ENCODE peak calls at places on chromosomes 13 and 19, in five cellular contexts. C is suprapubic skin, V is ovary, S is stomach, L is GM12892. Z is an unnamed sample.

GRCh38 chr19:11418518-11419506 is at the start of gene RGL3:
- DNase-seq in C (no peak), V (no peak), S (peak), L (no peak), Z (peak)

GRCh38 chr13:110713981-110714797 is 689 bp downstream of the ING1 start:
- DNase-seq in C (no peak), V (peak), S (peak), L (peak), Z (peak)

GRCh38 chr19:4971424-4971793 is 2.5 kb downstream of the KDM4B start:
- DNase-seq in C (no peak), V (peak), S (peak), L (no peak), Z (no peak)

GRCh38 chr13:113045214-113046007 is 60.2 kb upstream of the F7 start:
- DNase-seq in C (no peak), V (no peak), S (no peak), L (no peak), Z (no peak)

GRCh38 chr13:67298297-67298696 is 68.2 kb upstream of the PCDH9 start:
- DNase-seq in C (no peak), V (no peak), S (no peak), L (no peak), Z (no peak)

GRCh38 chr13:67630640-67631039 is 400.5 kb upstream of the PCDH9 start:
- DNase-seq in C (no peak), V (no peak), S (no peak), L (no peak), Z (no peak)

GRCh38 chr13:110559429-110559943 is 2.0 kb downstream of the RAB20 start:
- DNase-seq in C (no peak), V (peak), S (peak), L (no peak), Z (no peak)

GRCh38 chr13:26601669-26602068 is 44.2 kb downstream of the WASF3 start:
- DNase-seq in C (no peak), V (no peak), S (no peak), L (no peak), Z (no peak)

GRCh38 chr13:79359064-79359463 is 47.0 kb downstream of the RBM26 start:
- DNase-seq in C (no peak), V (no peak), S (no peak), L (no peak), Z (no peak)

GRCh38 chr19:40908981-40909380 is 26.9 kb upstream of the CYP2A7 start:
- DNase-seq in C (no peak), V (no peak), S (no peak), L (no peak), Z (no peak)

GRCh38 chr13:60572003-60572792 is 175.2 kb downstream of the TDRD3 start:
- DNase-seq in C (no peak), V (no peak), S (no peak), L (no peak), Z (peak)

GRCh38 chr13:21638319-21639282 is 32.3 kb upstream of the FGF9 start:
- DNase-seq in C (no peak), V (no peak), S (no peak), L (no peak), Z (no peak)

GRCh38 chr13:19685445-19685844 is 52.0 kb downstream of the MPHOSPH8 start:
- DNase-seq in C (no peak), V (no peak), S (no peak), L (no peak), Z (no peak)

GRCh38 chr19:12965017-12965811 is 4.2 kb upstream of the DAND5 start:
- DNase-seq in C (no peak), V (peak), S (peak), L (peak), Z (peak)

GRCh38 chr19:4086336-4086953 is 19.7 kb upstream of the ZBTB7A start:
- DNase-seq in C (no peak), V (no peak), S (peak), L (no peak), Z (no peak)

GRCh38 chr19:20078696-20079095 is 896 bp downstream of the ZNF90 start:
- DNase-seq in C (no peak), V (peak), S (no peak), L (no peak), Z (no peak)

GRCh38 chr19:46828484-46828883 is 22.2 kb downstream of the AP2S1 start:
- DNase-seq in C (no peak), V (no peak), S (no peak), L (no peak), Z (no peak)

GRCh38 chr19:31372245-31372781 is 23.1 kb upstream of the TSHZ3 start:
- DNase-seq in C (no peak), V (no peak), S (no peak), L (no peak), Z (no peak)

GRCh38 chr13:109096101-109096500 is 466.7 kb downstream of the MYO16 start:
- DNase-seq in C (no peak), V (no peak), S (no peak), L (no peak), Z (no peak)

GRCh38 chr19:9531933-9532332 is 6.5 kb downstream of the ZNF426 start:
- DNase-seq in C (no peak), V (no peak), S (no peak), L (no peak), Z (no peak)

GRCh38 chr19:46383846-46384245 is 29.5 kb downstream of the CCDC8 start:
- DNase-seq in C (peak), V (peak), S (no peak), L (no peak), Z (no peak)

GRCh38 chr13:101155920-101156319 is 260.4 kb downstream of the NALCN start:
- DNase-seq in C (no peak), V (no peak), S (no peak), L (no peak), Z (no peak)

GRCh38 chr13:97542102-97542501 is 108.1 kb downstream of the RAP2A start:
- DNase-seq in C (no peak), V (no peak), S (no peak), L (no peak), Z (no peak)

GRCh38 chr19:7602240-7602934 is 6.7 kb downstream of the CAMSAP3 start:
- DNase-seq in C (no peak), V (no peak), S (peak), L (no peak), Z (no peak)

GRCh38 chr19:46376241-46377153 is 29.6 kb downstream of the PPP5C start:
- DNase-seq in C (peak), V (no peak), S (no peak), L (no peak), Z (no peak)

GRCh38 chr19:38877781-38878574 is at the start of gene RINL:
- DNase-seq in C (no peak), V (no peak), S (peak), L (peak), Z (no peak)

GRCh38 chr13:110264685-110265275 is 42.2 kb downstream of the COL4A1 start:
- DNase-seq in C (no peak), V (no peak), S (no peak), L (no peak), Z (no peak)

GRCh38 chr13:50484472-50485113 is 358.9 kb downstream of the DLEU7 start:
- DNase-seq in C (no peak), V (no peak), S (no peak), L (no peak), Z (no peak)

GRCh38 chr13:50485979-50486935 is 357.2 kb downstream of the DLEU7 start:
- DNase-seq in C (no peak), V (no peak), S (no peak), L (no peak), Z (no peak)

GRCh38 chr13:50483416-50483815 is 360.1 kb downstream of the DLEU7 start:
- DNase-seq in C (no peak), V (no peak), S (no peak), L (no peak), Z (no peak)

GRCh38 chr13:50476579-50476978 is 366.9 kb downstream of the DLEU7 start:
- DNase-seq in C (no peak), V (no peak), S (no peak), L (no peak), Z (no peak)

DNA sequence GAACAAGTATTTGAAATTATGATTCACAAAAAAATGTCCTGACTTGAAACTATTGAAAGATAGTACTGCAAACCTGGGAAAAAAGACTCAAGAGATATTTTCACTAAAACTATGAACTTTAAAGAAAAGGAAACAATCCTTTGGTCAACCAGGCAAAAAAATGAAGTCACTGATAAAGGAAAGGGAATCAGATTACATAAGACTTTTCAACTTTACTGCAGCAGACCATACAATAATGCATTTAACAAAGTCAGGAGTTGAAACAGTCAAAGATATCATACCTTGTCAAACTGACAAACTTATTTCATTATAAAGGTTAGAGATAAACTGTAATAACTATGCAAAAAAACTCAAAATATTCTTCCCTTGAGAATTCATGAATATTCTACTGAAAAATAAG is 361.6 kb downstream of the DLEU7 start:
- DNase-seq in C (no peak), V (no peak), S (no peak), L (no peak), Z (no peak)
- TF ChIP-seq POLR2A in C (no peak), V (no peak), S (no peak), L (no peak), Z (no peak)

GRCh38 chr19:48363500-48363809 is 285 bp downstream of the TMEM143 start:
- DNase-seq in C (no peak), V (no peak), S (no peak), L (no peak), Z (no peak)
- TF ChIP-seq POLR2A in C (no peak), V (no peak), S (no peak), L (no peak), Z (no peak)

DNA sequence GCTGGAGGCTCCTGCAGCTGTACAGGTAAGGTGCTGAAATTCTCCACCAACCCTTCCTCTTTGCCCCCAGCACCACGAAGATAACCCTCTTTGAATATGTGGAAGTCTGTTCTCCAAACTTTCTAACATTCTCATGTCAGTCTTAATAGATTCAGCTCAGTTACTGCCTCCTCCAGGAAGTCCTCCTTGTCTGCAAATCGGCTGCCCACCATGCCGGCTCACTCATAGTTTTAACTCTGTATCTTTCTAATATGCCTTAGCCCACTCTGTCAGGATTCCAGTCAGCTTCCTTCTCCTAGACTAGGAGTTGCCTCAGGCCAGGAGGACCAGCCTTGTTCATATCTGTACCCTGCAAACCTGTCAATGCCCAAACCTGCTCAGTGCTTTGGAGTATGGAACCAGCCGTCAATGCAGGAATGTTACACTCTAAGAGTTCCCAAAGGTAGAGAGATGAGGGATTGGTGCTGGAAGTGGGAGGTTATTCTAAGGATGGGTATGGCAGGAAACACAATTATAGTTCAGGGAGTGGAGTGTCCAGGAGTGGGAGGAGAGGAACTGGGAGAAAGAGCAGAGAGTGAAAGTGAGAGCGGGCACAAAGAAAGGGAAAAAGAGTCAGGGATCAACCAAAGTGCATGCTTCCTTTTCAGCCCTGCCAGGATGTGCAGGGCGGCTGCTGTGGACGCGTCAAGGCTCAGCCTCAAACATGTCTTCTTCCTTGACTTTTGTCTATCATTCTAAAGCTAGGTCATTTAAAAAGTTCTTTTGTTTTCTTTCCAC is 38.0 kb upstream of the ALOX5AP start:
- DNase-seq in C (no peak), V (no peak), S (no peak), L (no peak), Z (no peak)
- TF ChIP-seq POLR2A in C (no peak), V (no peak), S (no peak), L (no peak), Z (no peak)

GRCh38 chr13:107608736-107609135 is 606.6 kb downstream of the LIG4 start:
- DNase-seq in C (no peak), V (no peak), S (no peak), L (no peak), Z (no peak)

DNA sequence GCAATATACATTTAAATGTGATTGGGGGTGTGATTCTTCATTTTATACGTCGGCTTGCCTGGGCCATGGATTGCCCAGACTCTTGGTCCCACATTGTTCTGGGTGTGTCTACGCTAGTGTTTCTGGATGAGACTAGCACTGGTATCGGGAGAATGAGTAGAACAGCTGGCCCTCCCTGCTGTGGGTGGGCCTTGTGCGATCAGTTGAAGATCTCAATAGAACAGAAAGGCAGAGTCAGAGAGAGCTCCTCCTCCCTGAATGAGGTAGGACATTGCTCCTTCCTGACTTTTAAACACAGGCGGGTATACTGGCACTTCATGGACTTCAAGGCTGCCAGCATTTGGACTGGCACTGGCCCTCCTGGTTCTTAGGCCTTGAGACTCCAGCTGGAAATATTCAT is 603.0 kb downstream of the LIG4 start:
- DNase-seq in C (no peak), V (no peak), S (no peak), L (no peak), Z (no peak)
- TF ChIP-seq POLR2A in C (no peak), V (no peak), S (no peak), L (no peak), Z (no peak)

GRCh38 chr19:51025809-51026553 is 435 bp downstream of the KLK11 start:
- DNase-seq in C (no peak), V (peak), S (peak), L (no peak), Z (no peak)
- TF ChIP-seq POLR2A in C (no peak), V (no peak), S (no peak), L (no peak), Z (no peak)

DNA sequence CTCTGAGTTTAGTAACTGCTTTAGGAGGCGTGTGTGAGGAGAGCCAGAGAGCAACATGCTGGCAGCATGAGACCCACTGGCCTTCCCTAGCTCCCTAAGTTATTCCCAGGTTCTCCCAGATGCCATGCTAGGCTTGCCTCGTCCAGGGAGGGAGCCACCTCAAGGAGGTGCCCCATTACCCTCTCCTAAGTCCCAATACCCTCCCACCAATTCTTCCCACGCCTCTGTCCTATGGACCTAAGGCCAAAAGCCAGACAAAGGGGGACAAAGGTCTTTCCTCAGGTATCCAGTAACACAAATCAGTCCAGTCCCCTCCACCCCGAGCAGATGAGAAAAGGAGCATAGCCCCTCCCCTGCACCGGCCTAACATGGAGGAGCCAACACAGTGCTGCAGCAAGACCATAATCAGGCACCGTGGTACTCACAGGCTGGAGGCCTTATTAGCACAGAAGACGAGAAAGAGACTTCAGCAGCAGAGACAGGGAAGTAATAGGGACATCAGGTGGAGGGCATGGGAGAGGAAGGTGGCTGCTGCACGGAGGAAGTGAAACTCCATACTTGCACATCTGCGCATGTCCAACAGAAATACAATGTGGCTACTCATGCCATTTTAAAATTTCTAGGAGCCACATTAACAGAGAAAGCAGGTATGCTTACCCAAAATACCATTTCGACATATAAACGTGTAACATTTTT is 46.3 kb downstream of the BRD4 start:
- DNase-seq in C (no peak), V (no peak), S (no peak), L (peak), Z (no peak)
- TF ChIP-seq POLR2A in C (no peak), V (no peak), S (no peak), L (no peak), Z (no peak)

GRCh38 chr19:17225051-17225450 is 975 bp upstream of the OCEL1 start:
- DNase-seq in C (no peak), V (no peak), S (no peak), L (no peak), Z (no peak)

GRCh38 chr19:17220207-17220758 is 5.1 kb downstream of the USE1 start:
- DNase-seq in C (no peak), V (peak), S (no peak), L (no peak), Z (peak)

GRCh38 chr19:17229890-17230289 is 3.9 kb downstream of the OCEL1 start:
- DNase-seq in C (no peak), V (no peak), S (no peak), L (no peak), Z (no peak)

GRCh38 chr19:17227798-17228367 is 1.9 kb downstream of the OCEL1 start:
- DNase-seq in C (no peak), V (no peak), S (no peak), L (no peak), Z (no peak)

DNA sequence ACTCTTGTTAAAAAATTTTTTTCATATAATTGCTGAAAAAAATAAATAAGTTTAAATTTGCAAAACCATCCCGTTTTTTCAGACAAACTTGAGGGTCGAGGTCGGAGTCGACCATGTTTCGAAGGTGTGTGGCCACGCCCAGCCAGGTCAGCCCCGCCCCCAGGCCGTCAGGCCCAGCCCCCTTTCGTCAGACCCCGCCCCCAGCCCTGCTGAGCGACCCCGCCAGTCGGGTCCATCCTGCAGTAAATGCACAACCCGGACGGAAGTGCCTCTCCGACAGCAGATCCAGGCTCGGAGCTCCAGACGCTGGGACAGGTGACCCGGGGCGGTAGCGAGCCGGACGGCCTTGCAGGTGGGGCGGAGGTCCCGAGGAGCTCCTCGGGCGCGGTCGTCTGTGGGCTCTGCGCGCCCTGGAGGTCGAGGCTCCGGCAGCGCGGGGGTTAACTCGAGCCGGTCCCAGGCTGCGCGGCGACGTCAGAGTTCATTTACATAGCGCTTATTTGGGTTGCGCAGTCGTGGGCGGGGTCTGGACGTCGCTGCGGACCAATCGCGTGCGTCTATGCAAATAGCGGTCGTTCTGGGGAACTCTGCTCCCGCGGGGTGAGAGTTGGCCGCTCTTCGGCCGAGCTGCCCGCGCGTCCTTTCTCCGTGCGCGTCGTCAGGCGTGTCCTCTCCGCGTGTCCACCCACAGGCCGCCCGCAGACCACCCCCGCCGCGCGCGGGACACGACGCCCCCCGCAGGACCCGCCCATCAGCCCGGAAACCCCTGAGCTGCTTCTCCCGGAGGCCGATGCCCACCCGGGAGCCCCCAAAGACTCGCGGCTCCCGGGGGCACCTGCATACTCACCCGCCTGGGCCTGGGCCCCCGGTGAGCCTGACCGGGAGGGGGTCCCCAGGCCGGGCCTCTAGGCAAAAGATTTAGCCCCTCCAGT is at the start of gene OCEL1:
- DNase-seq in C (peak), V (peak), S (peak), L (peak), Z (peak)
- TF ChIP-seq POLR2A in C (no peak), V (peak), S (no peak), L (peak), Z (peak)